ENCODE peak calls at places on chromosomes 4 and X, in four cellular contexts. D is T-cell; N is A549; K is activated T-cell treated with anti-CD3 and anti-CD28 coated beads, Interleukin-2, amount 50 U/mL, for 72 hours. E is an unnamed sample.

GRCh38 chrX:7586126-7586525 is 256.8 kb upstream of the VCX start:
- DNase-seq in D (no peak), N (no peak), K (no peak), E (no peak)

GRCh38 chr4:154399259-154399974 is 92.2 kb downstream of the DCHS2 start:
- DNase-seq in D (no peak), N (peak; percentile 51), K (no peak), E (no peak)

GRCh38 chr4:171516694-171517093 is 296.5 kb upstream of the GALNTL6 start:
- DNase-seq in D (no peak), N (no peak), K (no peak), E (no peak)

GRCh38 chrX:48919947-48920712 is 1.3 kb upstream of the PIM2 start:
- DNase-seq in D (no peak), N (no peak), K (no peak), E (no peak)

GRCh38 chrX:119760026-119760902 is 1.9 kb downstream of the SOWAHD start:
- DNase-seq in D (no peak), N (no peak), K (no peak), E (peak; percentile 58)

GRCh38 chr4:115054836-115055235 is 58.6 kb downstream of the NDST4 start:
- DNase-seq in D (no peak), N (no peak), K (no peak), E (no peak)

GRCh38 chrX:154549766-154550165 is 2.3 kb downstream of the IKBKG start:
- DNase-seq in D (no peak), N (no peak), K (no peak), E (no peak)

GRCh38 chr4:153916273-153916755 is 127.4 kb upstream of the SFRP2 start:
- DNase-seq in D (no peak), N (no peak), K (peak; percentile 58), E (no peak)

GRCh38 chrX:55867254-55867653 is 149.7 kb downstream of the RRAGB start:
- DNase-seq in D (no peak), N (no peak), K (peak; percentile 5), E (no peak)

GRCh38 chr4:76830612-76831474 is 67.1 kb downstream of the SOWAHB start:
- DNase-seq in D (no peak), N (peak; percentile 88), K (no peak), E (peak; percentile 71)

GRCh38 chr4:161653697-161654096 is 510.1 kb downstream of the FSTL5 start:
- DNase-seq in D (no peak), N (no peak), K (no peak), E (no peak)

GRCh38 chrX:132677233-132677716 is 188.4 kb upstream of the MBNL3 start:
- DNase-seq in D (no peak), N (no peak), K (no peak), E (no peak)

GRCh38 chrX:153609917-153610833 is 11.2 kb upstream of the CCNQ start:
- DNase-seq in D (peak; percentile 77), N (peak; percentile 74), K (peak; percentile 80), E (peak; percentile 84)

GRCh38 chr4:109749388-109750082 is 19.7 kb upstream of the PLA2G12A start:
- DNase-seq in D (no peak), N (no peak), K (no peak), E (no peak)

GRCh38 chr4:155811171-155811570 is 52.4 kb downstream of the GUCY1B1 start:
- DNase-seq in D (no peak), N (no peak), K (no peak), E (no peak)

GRCh38 chr4:51942108-51942832 is 77.9 kb downstream of the LRRC66 start:
- DNase-seq in D (no peak), N (no peak), K (no peak), E (no peak)

GRCh38 chr4:26787461-26788340 is 72.9 kb upstream of the STIM2 start:
- DNase-seq in D (peak; percentile 12), N (peak; percentile 50), K (peak; percentile 36), E (no peak)

GRCh38 chr4:78059524-78059889 is 2.4 kb downstream of the FRAS1 start:
- DNase-seq in D (no peak), N (peak; percentile 87), K (peak; percentile 12), E (no peak)

GRCh38 chr4:36256398-36256828 is 12.1 kb upstream of the ARAP2 start:
- DNase-seq in D (no peak), N (no peak), K (no peak), E (peak; percentile 36)

GRCh38 chr4:152981842-152982241 is 45.7 kb downstream of the FHDC1 start:
- DNase-seq in D (no peak), N (no peak), K (no peak), E (no peak)

GRCh38 chr4:140641789-140642439 is 73.2 kb upstream of the UCP1 start:
- DNase-seq in D (no peak), N (no peak), K (no peak), E (peak; percentile 54)

E was measured in Peyer's patch.